ENCODE peak calls at places on chromosomes 2 and 18, in nine cellular contexts. B is transverse colon, Y is GM23338, M is suprapubic skin, H is HCT116, U is stomach, X is HepG2, I is vagina, G is GM12878. R is an unnamed sample. For H3K27me3, the result is how much of the 10 kb centered on the place peaks cover.

GRCh38 chr2:144099746-144100438 is 420.0 kb downstream of the ZEB2 start:
- DNase-seq in I (no peak), B (no peak), H (no peak), M (no peak), U (no peak), Y (peak), X (no peak), G (no peak), R (no peak)

GRCh38 chr18:76573325-76574025 is 78.4 kb upstream of the ZNF516 start:
- DNase-seq in H (no peak), I (no peak), M (no peak), G (no peak), Y (no peak), X (no peak), U (no peak), B (no peak), R (no peak)

GRCh38 chr2:98122524-98122923 is 35.6 kb downstream of the VWA3B start:
- DNase-seq in M (no peak), B (no peak), I (no peak), H (no peak), G (no peak), Y (no peak), U (no peak), X (no peak), R (no peak)

GRCh38 chr2:235264121-235264493 is 229.7 kb upstream of the AGAP1 start:
- DNase-seq in X (no peak), U (no peak), G (no peak), I (no peak), Y (no peak), H (peak), M (no peak), B (no peak), R (no peak)

GRCh38 chr18:9931146-9931545 is 17.3 kb downstream of the VAPA start:
- DNase-seq in G (no peak), M (no peak), X (no peak), U (no peak), I (no peak), Y (no peak), B (no peak), H (no peak), R (no peak)

GRCh38 chr2:170771049-170771937 is 1.1 kb downstream of the ERICH2 start:
- DNase-seq in M (no peak), X (peak), I (no peak), B (peak), G (no peak), H (peak), U (no peak), Y (peak), R (peak)

GRCh38 chr2:96408631-96409542 is 73.3 kb downstream of the NCAPH start:
- DNase-seq in B (no peak), Y (no peak), H (no peak), G (no peak), X (peak), U (peak), M (no peak), I (no peak), R (no peak)

GRCh38 chr2:239779592-239779983 is 245.6 kb downstream of the NDUFA10 start:
- DNase-seq in B (no peak), X (no peak), H (no peak), Y (no peak), U (peak), M (peak), G (no peak), I (no peak), R (peak)

GRCh38 chr2:142875010-142875409 is 2.5 kb upstream of the KYNU start:
- DNase-seq in G (no peak), M (no peak), X (peak), B (no peak), Y (no peak), I (no peak), U (no peak), H (no peak), R (no peak)

GRCh38 chr2:97713296-97714083 is at the start of gene ZAP70:
- DNase-seq in U (no peak), H (no peak), X (peak), G (no peak), I (no peak), M (peak), Y (no peak), B (no peak), R (peak)

GRCh38 chr2:234139755-234140154 is 89.3 kb downstream of the SPP2 start:
- DNase-seq in U (no peak), B (no peak), Y (no peak), M (no peak), H (no peak), G (no peak), X (no peak), I (no peak), R (no peak)

GRCh38 chr2:191845876-191846786 is 757 bp downstream of the CAVIN2 start:
- DNase-seq in B (no peak), G (no peak), Y (no peak), U (no peak), H (no peak), M (no peak), I (no peak), X (peak), R (peak)

GRCh38 chr2:191844706-191845105 is 2.2 kb downstream of the CAVIN2 start:
- DNase-seq in H (no peak), U (no peak), G (no peak), B (no peak), M (no peak), Y (no peak), X (no peak), I (no peak), R (no peak)

GRCh38 chr2:191846787-191847620 is at the start of gene CAVIN2:
- DNase-seq in X (peak), G (peak), M (peak), Y (no peak), I (no peak), H (no peak), B (peak), U (peak), R (peak)

GRCh38 chr2:191847764-191848163 is 876 bp upstream of the CAVIN2 start:
- DNase-seq in M (no peak), G (no peak), X (no peak), B (no peak), H (no peak), Y (no peak), U (no peak), I (no peak), R (no peak)

GRCh38 chr2:191845248-191845715 is 1.6 kb downstream of the CAVIN2 start:
- DNase-seq in G (no peak), H (no peak), B (no peak), U (no peak), Y (peak), I (no peak), M (no peak), X (peak), R (peak)
- H3K4me3 ChIP-seq in G (no peak), H (no peak), B (peak), U (peak), Y (no peak), I (peak), M (peak), X (peak), R (peak)

GRCh38 chr2:64972856-64973255 is 16.3 kb upstream of the SLC1A4 start:
- DNase-seq in M (no peak), B (no peak), Y (no peak), X (no peak), H (no peak), G (no peak), I (no peak), U (no peak), R (no peak)

GRCh38 chr2:64979744-64980143 is 9.5 kb upstream of the SLC1A4 start:
- DNase-seq in M (no peak), H (no peak), B (no peak), U (no peak), Y (no peak), X (no peak), G (no peak), I (no peak), R (no peak)

GRCh38 chr2:64976276-64976675 is 12.9 kb upstream of the SLC1A4 start:
- DNase-seq in Y (no peak), U (no peak), G (no peak), I (no peak), M (no peak), X (no peak), H (no peak), B (no peak), R (no peak)

GRCh38 chr2:64978514-64979268 is 10.5 kb upstream of the SLC1A4 start:
- DNase-seq in M (no peak), U (no peak), Y (peak), G (no peak), X (no peak), B (no peak), I (no peak), H (peak), R (no peak)

GRCh38 chr2:64975232-64975791 is 13.9 kb upstream of the SLC1A4 start:
- DNase-seq in G (no peak), X (peak), H (peak), U (no peak), M (no peak), I (no peak), Y (peak), B (no peak), R (no peak)
- TF ChIP-seq POLR2AphosphoS5 in G (no peak), X (no peak), H (no peak), U (no peak), M (no peak), I (no peak), Y (no peak), B (no peak), R (peak)

DNA sequence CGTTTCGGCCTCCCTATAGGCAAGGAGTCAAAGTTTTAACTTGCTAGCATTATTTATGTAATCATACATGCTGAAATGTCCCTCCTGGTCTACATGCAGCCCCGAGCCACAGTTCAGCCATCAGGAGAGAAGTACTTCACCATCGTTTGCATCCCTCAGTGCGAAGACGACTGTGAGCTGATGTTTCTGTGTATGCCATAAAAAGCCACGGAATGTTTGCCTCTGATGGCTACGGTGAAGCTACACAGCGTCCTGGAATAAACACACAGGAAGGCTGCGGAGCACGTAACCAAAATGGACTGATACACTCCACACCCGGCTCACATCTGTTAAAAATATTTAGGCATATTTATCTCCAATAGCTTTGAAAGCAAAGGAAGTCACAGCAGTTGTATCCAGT is 4.3 kb upstream of the SALL3 start:
- DNase-seq in Y (no peak), M (no peak), G (no peak), B (no peak), U (no peak), I (no peak), H (no peak), X (no peak), R (no peak)
- H3K27me3 ChIP-seq in Y (half or more), M (half or more), G (under half), B (half or more), U (half or more), I (under half), H (under half), X (under half), R (half or more)

GRCh38 chr18:22349966-22350365 is 67.7 kb downstream of the CTAGE1 start:
- DNase-seq in Y (no peak), U (no peak), B (no peak), I (no peak), X (no peak), M (no peak), G (no peak), H (no peak), R (no peak)

GRCh38 chr18:22347624-22348511 is 69.8 kb downstream of the CTAGE1 start:
- DNase-seq in M (no peak), G (no peak), I (no peak), X (no peak), H (no peak), B (peak), Y (no peak), U (no peak), R (no peak)

GRCh38 chr18:22349317-22349898 is 68.3 kb downstream of the CTAGE1 start:
- DNase-seq in G (no peak), Y (no peak), M (no peak), H (no peak), B (no peak), I (no peak), X (no peak), U (no peak), R (no peak)

GRCh38 chr18:22346968-22347611 is 70.6 kb downstream of the CTAGE1 start:
- DNase-seq in M (no peak), I (no peak), G (no peak), Y (peak), X (peak), B (peak), H (no peak), U (peak), R (peak)

GRCh38 chr18:22348521-22349316 is 69.0 kb downstream of the CTAGE1 start:
- DNase-seq in Y (peak), M (no peak), X (no peak), U (peak), H (no peak), G (no peak), B (peak), I (no peak), R (peak)
- H3K4me3 ChIP-seq in Y (peak), M (peak), X (no peak), U (peak), H (peak), G (no peak), B (peak), I (peak), R (peak)

GRCh38 chr2:173249661-173250641 is 104.7 kb upstream of the CDCA7 start:
- DNase-seq in Y (no peak), I (no peak), M (no peak), H (no peak), B (no peak), X (no peak), G (no peak), U (no peak), R (no peak)
- TF ChIP-seq POLR2AphosphoS5 in Y (no peak), I (no peak), M (no peak), H (no peak), B (no peak), X (no peak), G (no peak), U (no peak), R (no peak)

GRCh38 chr2:60530228-60530627 is 23.2 kb downstream of the BCL11A start:
- DNase-seq in B (peak), M (no peak), I (no peak), Y (no peak), U (peak), H (no peak), X (no peak), G (no peak), R (no peak)

GRCh38 chr2:60530660-60531276 is 22.7 kb downstream of the BCL11A start:
- DNase-seq in H (no peak), U (peak), Y (peak), I (no peak), G (no peak), X (peak), M (no peak), B (peak), R (no peak)

GRCh38 chr2:60532421-60532820 is 21.0 kb downstream of the BCL11A start:
- DNase-seq in G (no peak), H (no peak), B (no peak), I (no peak), M (no peak), Y (no peak), U (no peak), X (no peak), R (no peak)

GRCh38 chr2:60533114-60534033 is 20.1 kb downstream of the BCL11A start:
- DNase-seq in M (no peak), G (no peak), X (peak), H (no peak), U (no peak), Y (no peak), I (no peak), B (no peak), R (no peak)

DNA sequence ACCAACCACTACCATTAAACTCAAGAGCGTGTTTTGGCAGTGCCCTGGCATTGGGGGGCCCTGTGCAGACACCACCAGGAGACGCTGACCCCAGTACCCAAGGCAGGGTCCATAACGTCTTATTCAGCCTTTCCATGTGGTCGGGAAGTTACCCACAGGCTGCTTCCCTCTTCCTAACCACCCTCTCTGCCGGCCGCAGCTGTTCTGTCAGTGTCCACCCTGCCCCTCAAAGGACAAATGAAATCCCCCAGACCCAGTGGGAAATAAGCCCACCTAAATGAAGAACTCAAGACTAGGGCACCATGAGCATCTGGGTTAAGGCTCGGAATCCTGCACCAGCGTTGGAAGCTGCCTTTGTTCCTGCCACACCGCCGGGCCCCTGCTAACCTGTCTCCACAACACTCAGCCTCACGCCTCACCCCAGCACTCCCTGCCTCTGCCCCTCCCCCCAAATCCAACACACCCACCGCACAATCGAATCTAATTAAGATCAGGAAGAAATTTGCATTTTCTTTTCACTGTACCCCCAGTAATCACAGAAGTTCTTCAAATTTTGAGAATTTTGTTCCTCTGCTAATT is 21.7 kb downstream of the BCL11A start:
- DNase-seq in H (no peak), B (peak), M (no peak), Y (peak), U (no peak), G (no peak), I (no peak), X (no peak), R (no peak)
- H3K27me3 ChIP-seq in H (half or more), B (under half), M (under half), Y (under half), U (under half), G (under half), I (under half), X (under half), R (under half)

GRCh38 chr2:95275601-95276243 is 1.5 kb downstream of the PROM2 start:
- DNase-seq in H (no peak), G (no peak), M (peak), B (peak), Y (no peak), U (peak), X (no peak), I (no peak), R (peak)
- H3K4me3 ChIP-seq in H (peak), G (no peak), M (peak), B (peak), Y (no peak), U (peak), X (no peak), I (no peak), R (no peak)

GRCh38 chr2:111659361-111660281 is 224.4 kb downstream of the ANAPC1 start:
- DNase-seq in H (peak), U (peak), M (peak), I (peak), Y (peak), X (peak), G (no peak), B (peak), R (no peak)
- TF ChIP-seq POLR2AphosphoS5 in H (no peak), U (no peak), M (peak), I (peak), Y (no peak), X (no peak), G (no peak), B (no peak), R (no peak)

DNA sequence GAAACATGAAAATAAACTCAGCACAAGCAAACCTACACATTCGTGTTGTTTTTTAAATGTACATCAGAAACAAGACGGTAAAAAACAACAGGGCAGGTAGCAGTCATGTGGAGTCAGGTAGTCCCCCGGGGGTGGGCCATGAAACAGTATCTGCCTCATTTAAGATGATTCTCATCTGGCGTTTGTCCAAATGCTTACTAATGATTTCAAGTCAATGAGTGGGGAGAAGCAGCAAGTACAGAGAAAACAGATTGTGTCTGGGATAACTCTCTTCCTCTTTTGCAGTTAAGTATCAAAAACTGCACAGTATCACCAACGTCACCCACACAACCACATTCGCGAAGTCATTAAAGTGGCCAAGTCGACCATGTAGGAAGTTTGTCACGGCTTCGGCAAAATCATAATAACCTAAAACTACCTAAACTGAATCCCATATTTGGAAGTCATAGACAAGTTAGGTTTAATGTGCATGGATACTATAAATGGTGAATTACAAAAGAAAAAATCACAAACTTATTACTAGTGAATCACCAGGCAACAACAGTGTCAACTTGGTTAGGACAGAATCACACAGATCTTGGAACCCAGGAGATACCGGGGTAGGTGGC is 1.2 kb downstream of the LAPTM4A start:
- DNase-seq in X (peak), H (no peak), M (no peak), B (peak), U (no peak), I (no peak), Y (peak), G (peak), R (no peak)
- H3K27me3 ChIP-seq in X (under half), H (under half), M (under half), B (under half), U (under half), I (under half), Y (under half), G (under half), R (under half)